ENCODE peak calls at places on chromosomes 2 and 18, in eight cellular contexts. One of them, this sample, is unnamed.
A peak's percentile ranks its signal among the peaks of the same experiment; 100 is the strongest.

GRCh38 chr2:166167451-166167850 is 39.6 kb upstream of the SCN1A start:
- DNase-seq in cardiac muscle cell: no peak
- DNase-seq in fibroblast of the aortic adventitia: peak; percentile 22
- DNase-seq in CD4-positive, alpha-beta memory T cell: no peak
- DNase-seq in adrenal gland: no peak
- DNase-seq in HFF-Myc: no peak
- DNase-seq in CD8-positive, alpha-beta memory T cell: no peak
- DNase-seq in choroid plexus epithelial cell: peak; percentile 46
- DNase-seq in this sample: peak; percentile 33

GRCh38 chr2:186675380-186675779 is 18.5 kb upstream of the FAM171B start:
- DNase-seq in cardiac muscle cell: no peak
- DNase-seq in fibroblast of the aortic adventitia: peak; percentile 78
- DNase-seq in CD4-positive, alpha-beta memory T cell: no peak
- DNase-seq in adrenal gland: peak; percentile 27
- DNase-seq in HFF-Myc: no peak
- DNase-seq in CD8-positive, alpha-beta memory T cell: no peak
- DNase-seq in choroid plexus epithelial cell: peak; percentile 41
- DNase-seq in this sample: no peak

GRCh38 chr18:35572644-35573043 is 8.9 kb upstream of the GALNT1 start:
- DNase-seq in cardiac muscle cell: no peak
- DNase-seq in fibroblast of the aortic adventitia: no peak
- DNase-seq in CD4-positive, alpha-beta memory T cell: no peak
- DNase-seq in adrenal gland: no peak
- DNase-seq in HFF-Myc: no peak
- DNase-seq in CD8-positive, alpha-beta memory T cell: no peak
- DNase-seq in choroid plexus epithelial cell: peak; percentile 33
- DNase-seq in this sample: peak; percentile 17

GRCh38 chr2:163200726-163201125 is 362.2 kb upstream of the KCNH7 start:
- DNase-seq in cardiac muscle cell: no peak
- DNase-seq in fibroblast of the aortic adventitia: no peak
- DNase-seq in CD4-positive, alpha-beta memory T cell: no peak
- DNase-seq in adrenal gland: no peak
- DNase-seq in HFF-Myc: no peak
- DNase-seq in CD8-positive, alpha-beta memory T cell: no peak
- DNase-seq in choroid plexus epithelial cell: no peak
- DNase-seq in this sample: no peak

GRCh38 chr2:225052703-225053102 is 10.4 kb upstream of the DOCK10 start:
- DNase-seq in cardiac muscle cell: no peak
- DNase-seq in fibroblast of the aortic adventitia: no peak
- DNase-seq in CD4-positive, alpha-beta memory T cell: peak; percentile 72
- DNase-seq in adrenal gland: no peak
- DNase-seq in HFF-Myc: no peak
- DNase-seq in CD8-positive, alpha-beta memory T cell: no peak
- DNase-seq in choroid plexus epithelial cell: peak; percentile 52
- DNase-seq in this sample: no peak

GRCh38 chr2:63846487-63846886 is 4.8 kb downstream of the UGP2 start:
- DNase-seq in cardiac muscle cell: peak; percentile 81
- DNase-seq in fibroblast of the aortic adventitia: no peak
- DNase-seq in CD4-positive, alpha-beta memory T cell: no peak
- DNase-seq in adrenal gland: no peak
- DNase-seq in HFF-Myc: no peak
- DNase-seq in CD8-positive, alpha-beta memory T cell: no peak
- DNase-seq in choroid plexus epithelial cell: no peak
- DNase-seq in this sample: no peak

GRCh38 chr2:231359484-231359883 is 36.0 kb upstream of the B3GNT7 start:
- DNase-seq in cardiac muscle cell: no peak
- DNase-seq in fibroblast of the aortic adventitia: no peak
- DNase-seq in CD4-positive, alpha-beta memory T cell: no peak
- DNase-seq in adrenal gland: no peak
- DNase-seq in HFF-Myc: no peak
- DNase-seq in CD8-positive, alpha-beta memory T cell: no peak
- DNase-seq in choroid plexus epithelial cell: no peak
- DNase-seq in this sample: no peak

GRCh38 chr18:25099838-25100393 is 252.1 kb downstream of the ZNF521 start:
- DNase-seq in cardiac muscle cell: peak; percentile 25
- DNase-seq in fibroblast of the aortic adventitia: peak; percentile 16
- DNase-seq in CD4-positive, alpha-beta memory T cell: no peak
- DNase-seq in adrenal gland: peak; percentile 20
- DNase-seq in HFF-Myc: no peak
- DNase-seq in CD8-positive, alpha-beta memory T cell: no peak
- DNase-seq in choroid plexus epithelial cell: peak; percentile 92
- DNase-seq in this sample: peak; percentile 49

GRCh38 chr2:233479616-233480489 is 86.7 kb downstream of the USP40 start:
- DNase-seq in cardiac muscle cell: no peak
- DNase-seq in fibroblast of the aortic adventitia: no peak
- DNase-seq in CD4-positive, alpha-beta memory T cell: no peak
- DNase-seq in adrenal gland: no peak
- DNase-seq in HFF-Myc: no peak
- DNase-seq in CD8-positive, alpha-beta memory T cell: no peak
- DNase-seq in choroid plexus epithelial cell: no peak
- DNase-seq in this sample: no peak

GRCh38 chr18:72530622-72531021 is 13.5 kb downstream of the CBLN2 start:
- DNase-seq in cardiac muscle cell: no peak
- DNase-seq in fibroblast of the aortic adventitia: no peak
- DNase-seq in CD4-positive, alpha-beta memory T cell: no peak
- DNase-seq in adrenal gland: no peak
- DNase-seq in HFF-Myc: no peak
- DNase-seq in CD8-positive, alpha-beta memory T cell: no peak
- DNase-seq in choroid plexus epithelial cell: peak; percentile 45
- DNase-seq in this sample: peak; percentile 11

GRCh38 chr18:9775172-9775571 is 67.1 kb downstream of the RAB31 start:
- DNase-seq in cardiac muscle cell: no peak
- DNase-seq in fibroblast of the aortic adventitia: no peak
- DNase-seq in CD4-positive, alpha-beta memory T cell: no peak
- DNase-seq in adrenal gland: peak; percentile 75
- DNase-seq in HFF-Myc: no peak
- DNase-seq in CD8-positive, alpha-beta memory T cell: no peak
- DNase-seq in choroid plexus epithelial cell: peak; percentile 71
- DNase-seq in this sample: no peak

GRCh38 chr2:174484573-174484972 is 2.3 kb downstream of the GPR155 start:
- DNase-seq in cardiac muscle cell: no peak
- DNase-seq in fibroblast of the aortic adventitia: no peak
- DNase-seq in CD4-positive, alpha-beta memory T cell: no peak
- DNase-seq in adrenal gland: no peak
- DNase-seq in HFF-Myc: no peak
- DNase-seq in CD8-positive, alpha-beta memory T cell: no peak
- DNase-seq in choroid plexus epithelial cell: no peak
- DNase-seq in this sample: no peak

GRCh38 chr2:69026026-69026425 is 13.0 kb downstream of the ANTXR1 start:
- DNase-seq in cardiac muscle cell: no peak
- DNase-seq in fibroblast of the aortic adventitia: peak; percentile 58
- DNase-seq in CD4-positive, alpha-beta memory T cell: no peak
- DNase-seq in adrenal gland: peak; percentile 39
- DNase-seq in HFF-Myc: no peak
- DNase-seq in CD8-positive, alpha-beta memory T cell: no peak
- DNase-seq in choroid plexus epithelial cell: peak; percentile 74
- DNase-seq in this sample: peak; percentile 41

GRCh38 chr2:74374509-74375205 is 5.5 kb downstream of the DCTN1 start:
- DNase-seq in cardiac muscle cell: peak; percentile 89
- DNase-seq in fibroblast of the aortic adventitia: peak; percentile 78
- DNase-seq in CD4-positive, alpha-beta memory T cell: no peak
- DNase-seq in adrenal gland: peak; percentile 92
- DNase-seq in HFF-Myc: peak; percentile 40
- DNase-seq in CD8-positive, alpha-beta memory T cell: no peak
- DNase-seq in choroid plexus epithelial cell: peak; percentile 73
- DNase-seq in this sample: peak; percentile 80

GRCh38 chr2:74373189-74373588 is 6.9 kb downstream of the DCTN1 start:
- DNase-seq in cardiac muscle cell: peak; percentile 42
- DNase-seq in fibroblast of the aortic adventitia: peak; percentile 70
- DNase-seq in CD4-positive, alpha-beta memory T cell: no peak
- DNase-seq in adrenal gland: peak; percentile 62
- DNase-seq in HFF-Myc: no peak
- DNase-seq in CD8-positive, alpha-beta memory T cell: no peak
- DNase-seq in choroid plexus epithelial cell: peak; percentile 28
- DNase-seq in this sample: no peak

GRCh38 chr2:74372674-74373073 is 7.4 kb downstream of the DCTN1 start:
- DNase-seq in cardiac muscle cell: no peak
- DNase-seq in fibroblast of the aortic adventitia: peak; percentile 31
- DNase-seq in CD4-positive, alpha-beta memory T cell: no peak
- DNase-seq in adrenal gland: no peak
- DNase-seq in HFF-Myc: no peak
- DNase-seq in CD8-positive, alpha-beta memory T cell: no peak
- DNase-seq in choroid plexus epithelial cell: no peak
- DNase-seq in this sample: no peak

GRCh38 chr2:74375838-74376237 is 4.3 kb downstream of the DCTN1 start:
- DNase-seq in cardiac muscle cell: no peak
- DNase-seq in fibroblast of the aortic adventitia: no peak
- DNase-seq in CD4-positive, alpha-beta memory T cell: no peak
- DNase-seq in adrenal gland: no peak
- DNase-seq in HFF-Myc: no peak
- DNase-seq in CD8-positive, alpha-beta memory T cell: no peak
- DNase-seq in choroid plexus epithelial cell: no peak
- DNase-seq in this sample: no peak

GRCh38 chr2:74373985-74374384 is 6.1 kb downstream of the DCTN1 start:
- DNase-seq in cardiac muscle cell: no peak
- DNase-seq in fibroblast of the aortic adventitia: no peak
- DNase-seq in CD4-positive, alpha-beta memory T cell: no peak
- DNase-seq in adrenal gland: no peak
- DNase-seq in HFF-Myc: no peak
- DNase-seq in CD8-positive, alpha-beta memory T cell: no peak
- DNase-seq in choroid plexus epithelial cell: no peak
- DNase-seq in this sample: no peak
- H3K4me3 ChIP-seq in cardiac muscle cell: peak overlapping the region; percentile 20
- H3K4me3 ChIP-seq in fibroblast of the aortic adventitia: peak overlapping the region; percentile 64
- H3K4me3 ChIP-seq in CD4-positive, alpha-beta memory T cell: no peak overlapping the region
- H3K4me3 ChIP-seq in adrenal gland: no peak overlapping the region
- H3K4me3 ChIP-seq in HFF-Myc: no peak overlapping the region
- H3K4me3 ChIP-seq in CD8-positive, alpha-beta memory T cell: no peak overlapping the region
- H3K4me3 ChIP-seq in choroid plexus epithelial cell: peak overlapping the region; percentile 39
- H3K4me3 ChIP-seq in this sample: peak overlapping the region; percentile 38

GRCh38 chr2:37523861-37524362 is 147.5 kb downstream of the CDC42EP3 start:
- DNase-seq in cardiac muscle cell: no peak
- DNase-seq in fibroblast of the aortic adventitia: peak; percentile 92
- DNase-seq in CD4-positive, alpha-beta memory T cell: no peak
- DNase-seq in adrenal gland: peak; percentile 42
- DNase-seq in HFF-Myc: no peak
- DNase-seq in CD8-positive, alpha-beta memory T cell: no peak
- DNase-seq in choroid plexus epithelial cell: peak; percentile 89
- DNase-seq in this sample: peak; percentile 57
- H3K4me3 ChIP-seq in cardiac muscle cell: no peak overlapping the region
- H3K4me3 ChIP-seq in fibroblast of the aortic adventitia: no peak overlapping the region
- H3K4me3 ChIP-seq in CD4-positive, alpha-beta memory T cell: no peak overlapping the region
- H3K4me3 ChIP-seq in adrenal gland: no peak overlapping the region
- H3K4me3 ChIP-seq in HFF-Myc: no peak overlapping the region
- H3K4me3 ChIP-seq in CD8-positive, alpha-beta memory T cell: no peak overlapping the region
- H3K4me3 ChIP-seq in choroid plexus epithelial cell: no peak overlapping the region
- H3K4me3 ChIP-seq in this sample: no peak overlapping the region

GRCh38 chr2:3571284-3571683 is 3.8 kb upstream of the RPS7 start:
- DNase-seq in cardiac muscle cell: no peak
- DNase-seq in fibroblast of the aortic adventitia: no peak
- DNase-seq in CD4-positive, alpha-beta memory T cell: no peak
- DNase-seq in adrenal gland: no peak
- DNase-seq in HFF-Myc: no peak
- DNase-seq in CD8-positive, alpha-beta memory T cell: no peak
- DNase-seq in choroid plexus epithelial cell: no peak
- DNase-seq in this sample: peak; percentile 73

GRCh38 chr2:3575534-3576324 is 669 bp downstream of the RPS7 start:
- DNase-seq in cardiac muscle cell: peak; percentile 23
- DNase-seq in fibroblast of the aortic adventitia: no peak
- DNase-seq in CD4-positive, alpha-beta memory T cell: peak; percentile 49
- DNase-seq in adrenal gland: peak; percentile 29
- DNase-seq in HFF-Myc: no peak
- DNase-seq in CD8-positive, alpha-beta memory T cell: peak; percentile 60
- DNase-seq in choroid plexus epithelial cell: peak; percentile 29
- DNase-seq in this sample: no peak

GRCh38 chr2:3578987-3579386 is 3.9 kb downstream of the RPS7 start:
- DNase-seq in cardiac muscle cell: no peak
- DNase-seq in fibroblast of the aortic adventitia: no peak
- DNase-seq in CD4-positive, alpha-beta memory T cell: no peak
- DNase-seq in adrenal gland: no peak
- DNase-seq in HFF-Myc: no peak
- DNase-seq in CD8-positive, alpha-beta memory T cell: no peak
- DNase-seq in choroid plexus epithelial cell: no peak
- DNase-seq in this sample: no peak

GRCh38 chr2:3572620-3573019 is 2.4 kb upstream of the RPS7 start:
- DNase-seq in cardiac muscle cell: no peak
- DNase-seq in fibroblast of the aortic adventitia: no peak
- DNase-seq in CD4-positive, alpha-beta memory T cell: no peak
- DNase-seq in adrenal gland: no peak
- DNase-seq in HFF-Myc: no peak
- DNase-seq in CD8-positive, alpha-beta memory T cell: no peak
- DNase-seq in choroid plexus epithelial cell: no peak
- DNase-seq in this sample: no peak

DNA sequence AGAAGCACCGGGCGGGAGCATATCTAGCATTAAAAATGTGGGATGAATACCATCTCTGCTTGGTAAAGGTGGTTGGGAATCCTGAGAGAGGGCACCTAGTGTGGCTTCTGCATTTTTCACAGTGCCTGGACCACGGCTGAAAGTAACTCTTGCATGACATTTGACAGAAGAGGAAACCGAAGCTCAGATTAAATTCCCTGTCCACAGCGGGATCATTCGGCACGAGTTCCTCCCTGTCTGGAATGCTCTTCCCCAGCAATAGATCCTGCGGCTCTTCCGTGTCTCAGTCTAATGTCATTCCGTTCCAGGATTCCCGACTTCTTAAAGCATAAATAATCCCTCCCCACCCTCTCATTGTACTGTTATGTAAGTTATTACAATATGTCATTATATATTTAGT is 905 bp upstream of the RPS7 start:
- DNase-seq in cardiac muscle cell: no peak
- DNase-seq in fibroblast of the aortic adventitia: no peak
- DNase-seq in CD4-positive, alpha-beta memory T cell: no peak
- DNase-seq in adrenal gland: no peak
- DNase-seq in HFF-Myc: no peak
- DNase-seq in CD8-positive, alpha-beta memory T cell: no peak
- DNase-seq in choroid plexus epithelial cell: no peak
- DNase-seq in this sample: no peak
- H3K4me3 ChIP-seq in cardiac muscle cell: no peak overlapping the region
- H3K4me3 ChIP-seq in fibroblast of the aortic adventitia: no peak overlapping the region
- H3K4me3 ChIP-seq in CD4-positive, alpha-beta memory T cell: no peak overlapping the region
- H3K4me3 ChIP-seq in adrenal gland: no peak overlapping the region
- H3K4me3 ChIP-seq in HFF-Myc: peak overlapping the region; percentile 74
- H3K4me3 ChIP-seq in CD8-positive, alpha-beta memory T cell: no peak overlapping the region
- H3K4me3 ChIP-seq in choroid plexus epithelial cell: no peak overlapping the region
- H3K4me3 ChIP-seq in this sample: no peak overlapping the region

DNA sequence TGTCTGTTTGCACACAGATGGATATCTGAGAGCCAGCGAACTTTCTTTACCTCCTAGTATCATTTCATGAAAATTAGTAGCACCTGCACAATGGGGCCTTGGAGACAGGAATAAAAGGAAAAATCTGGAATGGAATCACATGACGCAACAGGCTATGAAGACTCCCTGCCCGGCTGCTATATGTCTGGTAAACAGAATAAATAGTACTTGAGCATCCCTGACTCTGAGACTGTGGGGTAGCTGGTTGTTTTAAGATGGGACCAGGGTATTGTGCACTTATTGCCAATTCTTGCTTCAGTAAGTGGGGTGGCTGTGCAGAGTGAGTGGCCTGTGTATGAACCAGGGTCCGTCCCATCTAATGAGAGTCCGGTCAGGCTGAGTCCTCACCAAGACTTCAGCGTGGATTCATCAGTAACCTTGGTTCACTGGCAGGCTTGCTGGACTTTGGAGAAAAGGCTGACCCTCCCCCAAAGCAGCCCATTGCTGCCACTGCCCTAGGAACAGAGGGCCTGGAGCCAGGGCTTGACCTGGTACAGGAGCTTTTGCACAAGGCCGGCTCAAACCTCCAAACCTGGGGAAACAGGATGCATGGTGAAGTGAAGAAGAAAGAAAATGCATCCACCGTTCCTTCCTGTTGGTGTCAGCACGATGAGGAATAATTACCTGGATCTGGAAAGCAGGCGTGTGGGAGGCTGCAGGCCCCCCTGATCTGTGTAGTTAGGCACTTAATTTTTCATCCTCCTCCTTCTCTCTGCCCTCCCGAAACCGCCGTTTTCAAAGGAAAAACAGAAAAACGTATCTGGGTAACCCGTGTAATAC is 147.4 kb downstream of the TGIF1 start:
- DNase-seq in cardiac muscle cell: no peak
- DNase-seq in fibroblast of the aortic adventitia: no peak
- DNase-seq in CD4-positive, alpha-beta memory T cell: no peak
- DNase-seq in adrenal gland: peak; percentile 70
- DNase-seq in HFF-Myc: no peak
- DNase-seq in CD8-positive, alpha-beta memory T cell: no peak
- DNase-seq in choroid plexus epithelial cell: peak; percentile 23
- DNase-seq in this sample: no peak
- H3K4me3 ChIP-seq in cardiac muscle cell: no peak overlapping the region
- H3K4me3 ChIP-seq in fibroblast of the aortic adventitia: no peak overlapping the region
- H3K4me3 ChIP-seq in CD4-positive, alpha-beta memory T cell: peak overlapping the region; percentile 72
- H3K4me3 ChIP-seq in adrenal gland: no peak overlapping the region
- H3K4me3 ChIP-seq in HFF-Myc: peak overlapping the region; percentile 8
- H3K4me3 ChIP-seq in CD8-positive, alpha-beta memory T cell: peak overlapping the region; percentile 74
- H3K4me3 ChIP-seq in choroid plexus epithelial cell: no peak overlapping the region
- H3K4me3 ChIP-seq in this sample: no peak overlapping the region

This sample was measured in astrocyte of the spinal cord.